ENCODE peak calls at places on chromosome 19, in four cellular contexts. I, C, A and N are unnamed samples.

GRCh38 chr19:49613374-49613773 is 22.4 kb downstream of the PRR12 start:
- DNase-seq in I (peak), C (no peak), A (no peak), N (peak)

GRCh38 chr19:13164370-13165090 is 14.3 kb downstream of the IER2 start:
- DNase-seq in I (peak), C (peak), A (no peak), N (no peak)

GRCh38 chr19:50430888-50431342 is 1.8 kb upstream of the MYBPC2 start:
- DNase-seq in I (no peak), C (no peak), A (no peak), N (no peak)

GRCh38 chr19:6249296-6249695 is 30.5 kb downstream of the MLLT1 start:
- DNase-seq in I (no peak), C (no peak), A (no peak), N (peak)

GRCh38 chr19:6161271-6161850 is 25.9 kb downstream of the ACSBG2 start:
- DNase-seq in I (peak), C (peak), A (no peak), N (peak)

GRCh38 chr19:48170817-48171347 is 402 bp downstream of the ZSWIM9 start:
- DNase-seq in I (no peak), C (no peak), A (no peak), N (no peak)

GRCh38 chr19:21934593-21934992 is 76.2 kb downstream of the ZNF208 start:
- DNase-seq in I (no peak), C (no peak), A (no peak), N (no peak)

GRCh38 chr19:15197275-15198005 is 3.4 kb downstream of the NOTCH3 start:
- DNase-seq in I (no peak), C (no peak), A (no peak), N (peak)

GRCh38 chr19:55257461-55258411 is 1.1 kb downstream of the PPP6R1 start:
- DNase-seq in I (peak), C (no peak), A (no peak), N (peak)

GRCh38 chr19:27657271-27658051 is 1555.5 kb downstream of the UQCRFS1 start:
- DNase-seq in I (peak), C (no peak), A (no peak), N (no peak)

GRCh38 chr19:55196803-55197202 is 12.5 kb downstream of the PTPRH start:
- DNase-seq in I (no peak), C (no peak), A (no peak), N (no peak)

GRCh38 chr19:22784051-22784450 is at the start of gene ZNF99:
- DNase-seq in I (no peak), C (peak), A (peak), N (no peak)

GRCh38 chr19:56105090-56105701 is 15.9 kb downstream of the ZNF787 start:
- DNase-seq in I (peak), C (peak), A (peak), N (peak)

GRCh38 chr19:13817615-13818371 is 22.6 kb downstream of the ZSWIM4 start:
- DNase-seq in I (peak), C (no peak), A (no peak), N (no peak)

GRCh38 chr19:3722443-3723109 is 14.4 kb downstream of the TJP3 start:
- DNase-seq in I (no peak), C (no peak), A (no peak), N (no peak)

GRCh38 chr19:17402982-17403855 is 2.2 kb downstream of the BST2 start:
- DNase-seq in I (peak), C (no peak), A (no peak), N (no peak)

GRCh38 chr19:17405250-17406038 is at the start of gene BST2:
- DNase-seq in I (peak), C (peak), A (no peak), N (no peak)

GRCh38 chr19:17404621-17405249 is 695 bp downstream of the BST2 start:
- DNase-seq in I (no peak), C (no peak), A (no peak), N (no peak)

GRCh38 chr19:17406039-17406886 is 833 bp upstream of the BST2 start:
- DNase-seq in I (no peak), C (no peak), A (no peak), N (no peak)

GRCh38 chr19:17404015-17404414 is 1.4 kb downstream of the BST2 start:
- DNase-seq in I (no peak), C (no peak), A (no peak), N (no peak)
- H3K4me3 ChIP-seq in I (no peak), C (peak), A (peak), N (no peak)

DNA sequence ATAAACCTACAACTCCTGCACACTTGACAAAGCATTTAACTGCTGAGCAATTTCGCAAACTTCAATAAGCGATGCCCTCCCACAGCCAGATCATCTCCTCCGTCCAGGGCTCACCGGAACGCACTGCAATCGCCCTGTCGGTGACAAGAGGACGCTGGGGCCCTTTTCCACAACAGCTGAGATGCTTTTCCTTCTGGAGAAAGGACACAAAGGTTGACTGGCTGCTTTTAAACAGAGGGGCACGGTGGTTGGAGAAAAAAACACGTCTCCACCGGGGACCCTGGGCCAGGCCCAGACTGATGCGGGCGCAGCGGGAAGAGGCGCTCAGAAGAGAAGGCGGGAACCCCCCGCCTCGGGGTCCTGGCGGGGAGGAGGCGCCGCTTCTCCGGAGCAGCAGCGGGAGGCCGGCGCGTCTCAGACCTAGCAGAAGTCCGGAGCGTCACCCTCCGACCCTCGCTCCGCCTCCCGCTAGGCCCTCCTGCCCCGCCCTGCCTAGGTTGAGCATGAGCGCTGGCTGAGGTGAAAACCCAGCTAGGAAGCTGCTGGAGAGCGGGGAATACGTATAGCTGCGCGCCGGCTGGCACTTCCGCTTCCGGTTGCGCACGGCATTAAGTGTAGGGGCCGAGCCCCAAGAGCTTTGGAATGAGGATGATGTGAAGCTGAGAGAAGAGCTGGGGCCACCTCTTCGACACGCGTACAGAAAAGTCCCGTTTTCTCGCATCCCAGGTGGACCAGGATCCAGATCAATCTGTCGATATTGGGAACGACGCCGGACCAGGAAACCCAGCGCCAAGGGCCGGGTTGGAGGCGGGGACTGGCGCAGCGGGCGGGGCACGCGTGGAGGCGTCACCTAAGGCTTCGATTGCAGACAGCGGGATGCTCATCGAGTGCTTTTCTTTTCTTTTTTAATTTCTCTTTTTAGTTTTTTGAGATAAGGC is at the start of gene ZNF846:
- DNase-seq in I (peak), C (peak), A (peak), N (peak)
- H3K4me3 ChIP-seq in I (peak), C (peak), A (peak), N (peak)

GRCh38 chr19:41877916-41878905 is 1.1 kb downstream of the CD79A start:
- DNase-seq in I (no peak), C (no peak), A (no peak), N (no peak)
- H3K4me3 ChIP-seq in I (no peak), C (no peak), A (no peak), N (no peak)

GRCh38 chr19:35774274-35775045 is 904 bp upstream of the ARHGAP33 start:
- DNase-seq in I (no peak), C (no peak), A (no peak), N (no peak)
- H3K4me3 ChIP-seq in I (no peak), C (peak), A (peak), N (no peak)